ENCODE peak calls at places on chromosomes 6 and 20, in six cellular contexts. S is AG04450; Z is IMR-90; W is heart left ventricle; T is CD8-positive, alpha-beta memory T cell; C is PC-3. J is an unnamed sample.

GRCh38 chr20:10007158-10007557 is 27.6 kb upstream of the ANKEF1 start:
- DNase-seq in Z (no peak), C (no peak), W (no peak), S (no peak), T (no peak), J (no peak)

GRCh38 chr6:130740308-130740707 is 86.9 kb upstream of the SMLR1 start:
- DNase-seq in Z (no peak), T (no peak), S (no peak), C (no peak), W (no peak), J (no peak)

GRCh38 chr6:54893818-54894217 is 47.2 kb downstream of the FAM83B start:
- DNase-seq in Z (no peak), C (no peak), W (no peak), S (no peak), T (no peak), J (no peak)

GRCh38 chr20:5833309-5833941 is 83.2 kb downstream of the SHLD1 start:
- DNase-seq in S (no peak), T (no peak), C (no peak), W (peak; percentile 37), Z (no peak), J (no peak)

GRCh38 chr6:19013011-19013410 is 625.9 kb downstream of the RNF144B start:
- DNase-seq in C (peak; percentile 58), W (no peak), Z (no peak), T (no peak), S (no peak), J (no peak)

GRCh38 chr6:52598123-52598823 is 21.4 kb upstream of the TRAM2 start:
- DNase-seq in C (peak; percentile 21), Z (peak; percentile 74), S (no peak), W (peak; percentile 66), T (peak; percentile 12), J (peak; percentile 99)

GRCh38 chr6:70280462-70280861 is 22.4 kb downstream of the COL9A1 start:
- DNase-seq in C (no peak), T (no peak), W (no peak), Z (no peak), S (no peak), J (no peak)

GRCh38 chr20:63900373-63900772 is 5.4 kb downstream of the DNAJC5 start:
- DNase-seq in W (no peak), Z (no peak), C (no peak), T (no peak), S (no peak), J (no peak)

GRCh38 chr20:63771046-63771707 is 31.6 kb downstream of the SLC2A4RG start:
- DNase-seq in C (no peak), W (no peak), Z (no peak), T (no peak), S (no peak), J (no peak)

GRCh38 chr6:148700713-148701392 is 46.0 kb upstream of the UST start:
- DNase-seq in C (peak; percentile 39), T (peak; percentile 33), Z (peak; percentile 49), S (peak; percentile 2), W (no peak), J (peak; percentile 77)

GRCh38 chr6:16301511-16301910 is 63.1 kb downstream of the GMPR start:
- DNase-seq in W (no peak), Z (no peak), C (no peak), T (no peak), S (no peak), J (no peak)

GRCh38 chr20:63691711-63692435 is 4.6 kb upstream of the TNFRSF6B start:
- DNase-seq in C (no peak), T (no peak), S (no peak), Z (no peak), W (no peak), J (no peak)

GRCh38 chr20:38094373-38094775 is 60.8 kb downstream of the RPRD1B start:
- DNase-seq in T (peak; percentile 19), S (no peak), Z (peak; percentile 85), C (peak; percentile 62), W (peak; percentile 72), J (no peak)

GRCh38 chr6:136408205-136408604 is 118.6 kb upstream of the BCLAF1 start:
- DNase-seq in T (no peak), C (peak; percentile 39), Z (peak; percentile 69), W (no peak), S (no peak), J (no peak)

GRCh38 chr6:16514249-16514648 is 247.0 kb downstream of the ATXN1 start:
- DNase-seq in W (no peak), S (peak; percentile 32), Z (peak; percentile 76), C (peak; percentile 70), T (peak; percentile 27), J (peak; percentile 17)

GRCh38 chr6:107235521-107235920 is 120.2 kb upstream of the BEND3 start:
- DNase-seq in S (no peak), W (no peak), T (no peak), Z (no peak), C (no peak), J (no peak)

GRCh38 chr6:139381216-139381615 is 6.8 kb upstream of the CITED2 start:
- DNase-seq in W (no peak), T (no peak), Z (peak; percentile 50), C (no peak), S (no peak), J (no peak)

GRCh38 chr6:161151059-161151645 is 122.7 kb downstream of the AGPAT4 start:
- DNase-seq in S (no peak), W (no peak), Z (no peak), T (no peak), C (no peak), J (no peak)

GRCh38 chr6:90790696-90791095 is 203.8 kb upstream of the MAP3K7 start:
- DNase-seq in W (no peak), C (no peak), S (peak; percentile 33), T (no peak), Z (peak; percentile 86), J (peak; percentile 22)

GRCh38 chr20:10427060-10427692 is 6.8 kb downstream of the MKKS start:
- DNase-seq in T (peak; percentile 23), S (peak; percentile 34), C (peak; percentile 67), W (no peak), Z (peak; percentile 74), J (peak; percentile 31)

GRCh38 chr6:112802154-112802553 is 455.0 kb downstream of the RFPL4B start:
- DNase-seq in W (no peak), T (no peak), C (peak; percentile 63), S (peak; percentile 84), Z (peak; percentile 96), J (no peak)

GRCh38 chr6:114096553-114097172 is 125.7 kb upstream of the HDAC2 start:
- DNase-seq in S (no peak), C (peak; percentile 52), W (no peak), T (peak; percentile 1), Z (peak; percentile 28), J (no peak)

GRCh38 chr6:43771858-43772570 is 2.0 kb downstream of the VEGFA start:
- DNase-seq in S (no peak), W (peak; percentile 80), Z (no peak), C (peak; percentile 65), T (no peak), J (peak; percentile 55)

GRCh38 chr6:8383584-8383983 is 51.8 kb downstream of the SLC35B3 start:
- DNase-seq in Z (no peak), W (no peak), C (no peak), S (no peak), T (no peak), J (no peak)

DNA sequence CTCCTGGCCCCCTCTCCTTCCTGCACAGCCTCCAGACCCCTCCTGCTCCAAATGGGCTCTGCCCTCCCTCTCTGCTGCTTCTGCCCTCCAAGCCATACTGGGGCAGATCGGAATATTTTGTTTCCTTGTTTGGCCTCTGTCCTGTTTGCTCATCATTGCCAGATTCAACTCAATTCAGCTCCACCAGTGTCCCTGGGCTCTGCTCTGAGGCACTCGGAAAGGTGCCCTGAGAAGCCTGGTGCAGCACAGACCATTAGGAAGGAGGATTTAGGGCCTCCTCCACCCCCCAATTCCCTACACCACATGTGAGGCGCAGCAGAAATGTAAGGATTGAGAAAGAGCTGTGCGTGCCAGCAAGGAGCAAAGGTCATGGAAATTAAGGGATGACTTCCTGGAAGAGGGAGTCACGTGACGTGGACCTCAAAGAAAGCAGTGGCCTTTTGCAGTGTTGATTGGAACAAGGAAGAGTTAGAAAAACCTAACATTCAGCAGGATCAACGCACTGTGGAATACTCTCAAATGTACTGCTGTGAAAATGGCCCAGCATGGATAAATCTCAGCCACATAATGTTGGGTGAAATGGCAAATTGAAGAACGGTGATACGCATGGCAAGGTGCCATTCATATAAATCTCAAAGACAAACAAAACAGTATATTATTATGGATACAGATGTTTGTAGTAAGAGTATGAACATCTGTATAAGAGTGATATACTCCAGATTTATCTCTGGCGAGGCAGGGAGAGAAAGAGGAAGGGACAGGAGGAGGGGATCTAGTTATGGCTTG is 229.5 kb upstream of the RNF24 start:
- DNase-seq in C (no peak), T (no peak), W (no peak), S (no peak), Z (no peak), J (no peak)
- H3K27me3 ChIP-seq in C (no peaks in the 10 kb centered on the region), T (peaks cover 3% of the 10 kb centered on the region), W (peaks cover 53% of the 10 kb centered on the region), S (peaks cover 4% of the 10 kb centered on the region), Z (peaks cover 4% of the 10 kb centered on the region), J (no peaks in the 10 kb centered on the region)

DNA sequence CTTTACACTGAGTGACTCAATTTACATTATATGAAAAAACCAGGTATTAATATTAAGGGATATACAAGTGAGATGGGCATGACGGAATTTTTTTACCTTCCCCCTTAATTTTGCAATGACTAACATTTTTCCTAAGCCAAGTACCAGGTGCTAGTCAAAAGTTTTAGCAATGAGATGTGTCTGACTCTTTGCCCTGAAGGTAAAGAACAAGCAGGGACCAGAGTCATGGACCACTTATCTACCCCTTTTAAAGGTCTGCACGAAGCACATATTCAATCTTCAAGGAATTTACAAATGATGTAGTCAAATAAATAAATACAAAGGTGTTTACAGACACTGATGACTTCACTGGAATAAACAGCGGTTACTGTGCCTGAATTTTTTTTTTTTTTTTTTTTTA is 1.4 kb downstream of the GLO1 start:
- DNase-seq in S (no peak), T (no peak), C (no peak), W (no peak), Z (no peak), J (no peak)
- H3K4me3 ChIP-seq in S (no peak overlapping the region), T (no peak overlapping the region), C (peak overlapping the region; percentile 89), W (no peak overlapping the region), Z (no peak overlapping the region), J (peak overlapping the region; percentile 78)

GRCh38 chr6:36858407-36858981 is 16.1 kb downstream of the PPIL1 start:
- DNase-seq in T (no peak), W (peak; percentile 68), S (peak; percentile 24), C (no peak), Z (peak; percentile 77), J (peak; percentile 77)
- H3K9me3 ChIP-seq in T (no peaks in the 10 kb centered on the region), W (no peaks in the 10 kb centered on the region), S (no peaks in the 10 kb centered on the region), C (no peaks in the 10 kb centered on the region), Z (no peaks in the 10 kb centered on the region), J (no peaks in the 10 kb centered on the region)

DNA sequence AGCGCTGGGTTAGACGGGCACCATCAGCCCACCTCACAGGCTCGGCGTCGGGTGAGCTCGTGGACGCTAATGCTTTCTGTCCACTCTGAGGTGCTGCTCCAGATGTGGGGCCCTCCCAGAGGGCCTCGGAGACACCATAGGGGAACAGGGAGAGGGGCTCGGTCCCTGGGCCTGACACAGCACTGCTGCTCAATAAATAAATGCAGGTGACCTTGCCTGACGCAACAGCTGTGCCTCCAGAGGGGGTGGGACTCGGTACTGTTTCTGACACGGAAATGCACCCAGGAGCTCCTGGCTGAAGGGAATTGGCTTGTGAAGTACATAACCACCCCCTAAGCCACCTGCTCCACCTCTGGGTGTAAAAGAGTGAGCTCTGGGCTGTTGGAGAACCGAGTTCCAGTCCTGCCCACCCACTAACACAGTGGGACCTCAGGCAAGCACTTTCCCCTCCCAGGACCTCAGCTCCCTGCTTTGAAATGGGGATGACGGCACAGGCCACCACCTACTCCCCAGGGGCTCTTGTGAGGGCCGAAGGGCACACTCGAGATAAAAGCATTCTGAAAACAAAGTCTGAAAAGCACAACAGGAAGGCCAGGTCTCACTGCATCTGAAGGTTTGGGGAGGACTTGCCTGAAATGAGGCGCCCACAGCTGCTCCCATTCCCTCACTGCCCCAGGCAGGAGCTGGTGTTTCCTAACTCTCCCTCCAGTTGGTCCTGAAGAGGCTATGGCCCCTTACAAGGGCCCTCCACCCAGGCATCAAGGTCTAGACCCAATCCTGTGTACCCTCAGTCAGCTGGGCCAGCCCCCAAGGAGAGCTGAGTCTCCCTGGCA is 6.7 kb downstream of the KCNK15 start:
- DNase-seq in Z (no peak), T (no peak), W (no peak), C (no peak), S (no peak), J (no peak)
- H3K27me3 ChIP-seq in Z (peaks cover 49% of the 10 kb centered on the region), T (no peaks in the 10 kb centered on the region), W (peaks cover 29% of the 10 kb centered on the region), C (no peaks in the 10 kb centered on the region), S (peaks cover 32% of the 10 kb centered on the region), J (no peaks in the 10 kb centered on the region)

J was measured in MG63.